ENCODE peak calls at places on chromosomes 2 and 18, in four cellular contexts. B is SK-N-SH; J is aorta; M is CD8-positive, alpha-beta T cell. Y is an unnamed sample.
A peak's percentile ranks its signal among the peaks of the same experiment; 100 is the strongest.

GRCh38 chr18:2641638-2642037 is 13.9 kb upstream of the SMCHD1 start:
- DNase-seq in B (no peak), M (no peak), J (no peak), Y (no peak)

GRCh38 chr18:76558881-76559667 is 64.0 kb upstream of the ZNF516 start:
- DNase-seq in M (no peak), J (no peak), B (no peak), Y (no peak)

GRCh38 chr2:69086466-69086865 is 73.5 kb downstream of the ANTXR1 start:
- DNase-seq in M (no peak), J (no peak), B (no peak), Y (no peak)

GRCh38 chr2:173589604-173590277 is 235.1 kb downstream of the CDCA7 start:
- DNase-seq in B (no peak), J (no peak), M (no peak), Y (no peak)

GRCh38 chr2:241706539-241706938 is 4.7 kb downstream of the ING5 start:
- DNase-seq in B (no peak), M (no peak), J (no peak), Y (no peak)

GRCh38 chr18:58541137-58541788 is 87.6 kb downstream of the ALPK2 start:
- DNase-seq in M (no peak), B (no peak), J (no peak), Y (no peak)

GRCh38 chr18:22103664-22104031 is 65.7 kb upstream of the GATA6 start:
- DNase-seq in M (no peak), B (no peak), J (no peak), Y (no peak)

GRCh38 chr2:178860551-178860950 is 53.3 kb upstream of the TTN start:
- DNase-seq in J (no peak), B (no peak), M (no peak), Y (no peak)

GRCh38 chr18:22283397-22283796 is 114.0 kb downstream of the GATA6 start:
- DNase-seq in B (no peak), M (no peak), J (no peak), Y (no peak)

GRCh38 chr2:138059967-138060635 is 95.8 kb downstream of the HNMT start:
- DNase-seq in M (no peak), J (peak; percentile 74), B (peak; percentile 11), Y (no peak)

GRCh38 chr2:235999011-235999410 is 169.2 kb downstream of the GBX2 start:
- DNase-seq in B (no peak), J (no peak), M (no peak), Y (no peak)

GRCh38 chr2:109143214-109144187 is 14.5 kb downstream of the SH3RF3 start:
- DNase-seq in M (peak; percentile 67), B (no peak), J (peak; percentile 8), Y (no peak)

GRCh38 chr2:31531101-31531500 is 49.6 kb downstream of the SRD5A2 start:
- DNase-seq in B (no peak), J (no peak), M (no peak), Y (no peak)

GRCh38 chr2:9145109-9145751 is 61.4 kb upstream of the ASAP2 start:
- DNase-seq in M (no peak), B (no peak), J (no peak), Y (no peak)

GRCh38 chr2:5125017-5125730 is 567.0 kb upstream of the SOX11 start:
- DNase-seq in M (no peak), B (no peak), J (no peak), Y (no peak)

GRCh38 chr2:232925769-232926163 is 55.7 kb downstream of the SNORC start:
- DNase-seq in B (no peak), J (no peak), M (no peak), Y (no peak)

GRCh38 chr2:127993659-127994058 is 34.2 kb downstream of the SAP130 start:
- DNase-seq in B (no peak), J (no peak), M (no peak), Y (no peak)

GRCh38 chr18:54774971-54775665 is 53.2 kb upstream of the RAB27B start:
- DNase-seq in B (no peak), J (no peak), M (no peak), Y (no peak)

GRCh38 chr2:234178309-234179030 is 128.0 kb downstream of the SPP2 start:
- DNase-seq in M (no peak), B (no peak), J (no peak), Y (no peak)

GRCh38 chr18:22563098-22563707 is 145.5 kb upstream of the CTAGE1 start:
- DNase-seq in J (no peak), B (peak; percentile 56), M (peak; percentile 14), Y (no peak)

GRCh38 chr2:136154384-136154783 is 36.4 kb upstream of the CXCR4 start:
- DNase-seq in B (no peak), J (no peak), M (no peak), Y (no peak)

GRCh38 chr2:157256621-157257020 is 884 bp upstream of the GALNT5 start:
- DNase-seq in J (no peak), B (no peak), M (no peak), Y (no peak)

GRCh38 chr2:61707984-61708852 is 145.6 kb downstream of the FAM161A start:
- DNase-seq in M (no peak), B (no peak), J (no peak), Y (no peak)

GRCh38 chr2:50607746-50608145 is 424.2 kb downstream of the NRXN1 start:
- DNase-seq in M (no peak), B (no peak), J (no peak), Y (no peak)

GRCh38 chr2:42336361-42336965 is 24.6 kb downstream of the COX7A2L start:
- DNase-seq in B (no peak), J (no peak), M (no peak), Y (no peak)

GRCh38 chr18:1585881-1586488 is 681.3 kb downstream of the ADCYAP1 start:
- DNase-seq in J (no peak), B (peak; percentile 8), M (no peak), Y (no peak)

GRCh38 chr2:29966256-29966655 is 44.9 kb upstream of the ALK start:
- DNase-seq in J (no peak), M (peak; percentile 15), B (no peak), Y (no peak)

DNA sequence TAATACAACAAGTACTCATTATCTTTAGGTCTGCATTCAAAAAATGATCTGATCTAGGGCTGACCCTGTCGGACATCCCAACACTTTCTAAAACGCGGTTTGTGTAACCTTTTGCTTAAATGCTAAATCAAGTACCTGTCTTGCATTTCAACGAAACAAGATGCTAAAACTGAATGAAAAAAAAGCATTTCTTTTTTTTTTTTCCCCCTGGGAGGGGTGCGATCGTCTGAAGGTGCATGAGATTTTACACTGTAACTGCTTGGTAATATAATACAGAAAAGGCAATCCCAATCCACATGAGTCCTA is 143.9 kb downstream of the MEIS1 start:
- DNase-seq in B (no peak), J (no peak), M (no peak), Y (no peak)
- H3K27me3 ChIP-seq in B (no peaks in the 10 kb centered on the region), J (no peaks in the 10 kb centered on the region), M (peaks cover 30% of the 10 kb centered on the region), Y (peaks cover 82% of the 10 kb centered on the region)

DNA sequence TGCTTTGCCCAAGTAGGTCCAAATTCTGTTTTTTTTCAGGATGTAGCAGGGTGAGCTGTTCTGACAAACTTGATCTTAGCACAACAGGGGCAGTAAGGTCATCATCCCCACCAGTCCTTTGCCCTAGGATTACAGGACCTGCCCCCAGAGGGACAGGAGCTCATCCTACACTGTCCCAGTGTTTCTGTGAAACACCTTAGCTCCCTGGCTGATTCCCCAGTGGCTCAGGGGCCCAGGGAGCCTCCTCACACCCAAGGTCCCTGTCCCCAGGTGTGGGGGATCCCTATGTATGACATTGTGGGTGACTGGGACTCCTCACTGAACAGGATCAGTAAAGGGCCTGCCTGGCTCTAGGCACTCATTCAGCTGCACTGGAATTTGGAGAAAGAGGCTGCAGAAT is 191.2 kb downstream of the ANKRD30B start:
- DNase-seq in J (no peak), M (no peak), B (no peak), Y (no peak)
- H3K9me3 ChIP-seq in J (no peaks in the 10 kb centered on the region), M (no peaks in the 10 kb centered on the region), B (no peaks in the 10 kb centered on the region), Y (no peaks in the 10 kb centered on the region)

GRCh38 chr2:65277118-65277517 is 49.5 kb downstream of the ACTR2 start:
- DNase-seq in B (no peak), M (no peak), J (no peak), Y (no peak)

GRCh38 chr2:65275141-65275540 is 47.5 kb downstream of the ACTR2 start:
- DNase-seq in B (no peak), J (no peak), M (no peak), Y (no peak)

GRCh38 chr2:65277791-65278449 is 50.3 kb downstream of the ACTR2 start:
- DNase-seq in M (no peak), B (no peak), J (no peak), Y (no peak)

GRCh38 chr2:65276604-65277003 is 49.0 kb downstream of the ACTR2 start:
- DNase-seq in M (no peak), B (no peak), J (no peak), Y (no peak)

DNA sequence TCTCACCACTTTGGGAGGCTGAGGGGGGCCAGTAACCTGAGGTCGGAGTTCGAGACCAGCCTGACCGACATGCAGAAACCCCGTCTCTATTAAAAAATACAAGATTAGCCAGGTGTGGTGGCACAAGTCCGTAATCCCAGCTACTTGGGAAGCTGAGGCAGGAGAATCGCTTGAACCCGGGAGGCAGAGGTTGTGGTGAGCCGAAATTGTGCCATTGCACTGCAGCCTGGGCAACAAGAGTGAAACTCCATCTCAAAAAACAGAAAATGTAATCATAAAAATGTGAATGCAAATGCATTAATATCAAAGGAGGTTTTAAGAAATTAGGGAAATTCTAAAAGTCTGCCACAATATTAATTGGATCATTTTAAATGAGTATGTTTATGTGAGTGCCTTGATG is 45.7 kb downstream of the ACTR2 start:
- DNase-seq in B (no peak), M (no peak), J (no peak), Y (no peak)
- H3K27me3 ChIP-seq in B (no peaks in the 10 kb centered on the region), M (no peaks in the 10 kb centered on the region), J (no peaks in the 10 kb centered on the region), Y (no peaks in the 10 kb centered on the region)

GRCh38 chr18:63627819-63628218 is 16.2 kb downstream of the SERPINB4 start:
- DNase-seq in B (no peak), J (no peak), M (no peak), Y (no peak)
- H3K9me3 ChIP-seq in B (peaks cover 7% of the 10 kb centered on the region), J (peaks cover 10% of the 10 kb centered on the region), M (peaks cover 6% of the 10 kb centered on the region), Y (peaks cover 9% of the 10 kb centered on the region)

GRCh38 chr18:57431512-57432080 is 3.6 kb upstream of the ONECUT2 start:
- DNase-seq in M (no peak), B (no peak), J (no peak), Y (no peak)
- H3K27me3 ChIP-seq in M (peaks cover 69% of the 10 kb centered on the region), B (peaks cover 33% of the 10 kb centered on the region), J (no peaks in the 10 kb centered on the region), Y (peaks cover 100% of the 10 kb centered on the region)

DNA sequence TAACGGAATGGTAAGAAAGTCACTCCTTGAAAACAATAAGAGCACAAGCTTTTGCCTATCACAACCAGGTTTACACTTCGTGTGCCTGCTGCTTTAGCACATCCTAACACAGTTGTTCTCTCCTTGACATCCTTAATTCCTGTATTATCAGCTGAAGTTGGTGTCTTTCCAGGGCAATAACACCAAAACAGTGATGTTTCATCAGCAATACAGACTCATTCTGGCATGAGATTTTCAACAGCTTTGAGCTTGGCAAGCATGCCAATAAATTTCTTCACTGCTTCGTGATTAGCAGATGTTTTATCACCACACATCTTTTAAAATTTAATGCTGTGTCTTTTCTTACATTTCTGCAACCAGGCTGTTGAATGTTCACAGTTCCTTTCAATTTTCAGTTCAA is 148.4 kb downstream of the EIPR1 start:
- DNase-seq in M (no peak), J (no peak), B (no peak), Y (no peak)
- H3K9me3 ChIP-seq in M (no peaks in the 10 kb centered on the region), J (peaks cover 9% of the 10 kb centered on the region), B (no peaks in the 10 kb centered on the region), Y (no peaks in the 10 kb centered on the region)

Y was measured in suprapubic skin.